ENCODE peak calls at places on chromosomes 13 and 19, in four cellular contexts. One of them, this sample, is unnamed.

GRCh38 chr19:11552666-11553372 is 6.2 kb downstream of the ELOF1 start:
- DNase-seq in neural progenitor cell: no peak
- DNase-seq in fibroblast of lung: no peak
- DNase-seq in HCT116: no peak
- DNase-seq in this sample: no peak

GRCh38 chr13:29886446-29886845 is 36.0 kb upstream of the UBL3 start:
- DNase-seq in neural progenitor cell: no peak
- DNase-seq in fibroblast of lung: no peak
- DNase-seq in HCT116: no peak
- DNase-seq in this sample: no peak

GRCh38 chr19:6298413-6298812 is 18.6 kb upstream of the MLLT1 start:
- DNase-seq in fibroblast of lung: no peak
- DNase-seq in neural progenitor cell: no peak
- DNase-seq in HCT116: no peak
- DNase-seq in this sample: no peak

GRCh38 chr19:15934332-15935078 is at the start of gene CYP4F11:
- DNase-seq in neural progenitor cell: no peak
- DNase-seq in fibroblast of lung: no peak
- DNase-seq in HCT116: peak
- DNase-seq in this sample: no peak

GRCh38 chr19:41131186-41131585 is 17.0 kb downstream of the CYP2F1 start:
- DNase-seq in neural progenitor cell: peak
- DNase-seq in fibroblast of lung: no peak
- DNase-seq in HCT116: no peak
- DNase-seq in this sample: no peak

GRCh38 chr13:28415994-28416411 is 78.9 kb downstream of the FLT1 start:
- DNase-seq in neural progenitor cell: no peak
- DNase-seq in fibroblast of lung: no peak
- DNase-seq in HCT116: peak
- DNase-seq in this sample: no peak

GRCh38 chr19:11767633-11768133 is 883 bp downstream of the ZNF441 start:
- DNase-seq in HCT116: no peak
- DNase-seq in fibroblast of lung: peak
- DNase-seq in neural progenitor cell: peak
- DNase-seq in this sample: peak

GRCh38 chr13:98824376-98825160 is 72.1 kb upstream of the SLC15A1 start:
- DNase-seq in HCT116: no peak
- DNase-seq in neural progenitor cell: no peak
- DNase-seq in fibroblast of lung: no peak
- DNase-seq in this sample: no peak

GRCh38 chr13:112897956-112898785 is 70.8 kb upstream of the MCF2L start:
- DNase-seq in HCT116: no peak
- DNase-seq in neural progenitor cell: no peak
- DNase-seq in fibroblast of lung: no peak
- DNase-seq in this sample: no peak

GRCh38 chr13:21176982-21177284 is 475 bp downstream of the MRPL57 start:
- DNase-seq in neural progenitor cell: no peak
- DNase-seq in HCT116: no peak
- DNase-seq in fibroblast of lung: no peak
- DNase-seq in this sample: no peak

GRCh38 chr13:113109151-113110047 is 3.8 kb downstream of the F7 start:
- DNase-seq in neural progenitor cell: no peak
- DNase-seq in HCT116: no peak
- DNase-seq in fibroblast of lung: no peak
- DNase-seq in this sample: no peak

GRCh38 chr13:29959621-29960020 is 109.2 kb upstream of the UBL3 start:
- DNase-seq in neural progenitor cell: peak
- DNase-seq in fibroblast of lung: no peak
- DNase-seq in HCT116: no peak
- DNase-seq in this sample: no peak

GRCh38 chr19:2328401-2329161 is at the start of the genes LSM7 and SPPL2B:
- DNase-seq in neural progenitor cell: peak
- DNase-seq in HCT116: peak
- DNase-seq in fibroblast of lung: peak
- DNase-seq in this sample: peak

GRCh38 chr19:19538077-19538764 is at the start of gene CILP2:
- DNase-seq in fibroblast of lung: no peak
- DNase-seq in neural progenitor cell: peak
- DNase-seq in HCT116: no peak
- DNase-seq in this sample: peak

GRCh38 chr19:29645491-29645867 is 19.8 kb upstream of the PLEKHF1 start:
- DNase-seq in HCT116: no peak
- DNase-seq in fibroblast of lung: no peak
- DNase-seq in neural progenitor cell: no peak
- DNase-seq in this sample: no peak

GRCh38 chr13:33494596-33495214 is 209.2 kb upstream of the STARD13 start:
- DNase-seq in HCT116: peak
- DNase-seq in neural progenitor cell: no peak
- DNase-seq in fibroblast of lung: peak
- DNase-seq in this sample: peak

GRCh38 chr13:107258599-107259187 is 690.8 kb upstream of the ARGLU1 start:
- DNase-seq in neural progenitor cell: no peak
- DNase-seq in HCT116: no peak
- DNase-seq in fibroblast of lung: peak
- DNase-seq in this sample: no peak

GRCh38 chr19:54449701-54450069 is 686 bp downstream of the LENG8 start:
- DNase-seq in fibroblast of lung: peak
- DNase-seq in neural progenitor cell: no peak
- DNase-seq in HCT116: no peak
- DNase-seq in this sample: peak

GRCh38 chr13:43267916-43268315 is 244.5 kb downstream of the DNAJC15 start:
- DNase-seq in fibroblast of lung: no peak
- DNase-seq in neural progenitor cell: no peak
- DNase-seq in HCT116: no peak
- DNase-seq in this sample: no peak

GRCh38 chr19:29260477-29261317 is 47.7 kb upstream of the UQCRFS1 start:
- DNase-seq in HCT116: peak
- DNase-seq in neural progenitor cell: peak
- DNase-seq in fibroblast of lung: no peak
- DNase-seq in this sample: peak

GRCh38 chr13:65724261-65724660 is 1505.9 kb downstream of the PCDH9 start:
- DNase-seq in fibroblast of lung: peak
- DNase-seq in neural progenitor cell: no peak
- DNase-seq in HCT116: no peak
- DNase-seq in this sample: no peak

GRCh38 chr19:12867120-12868099 is 13.8 kb downstream of the DNASE2 start:
- DNase-seq in HCT116: no peak
- DNase-seq in fibroblast of lung: peak
- DNase-seq in neural progenitor cell: peak
- DNase-seq in this sample: peak

GRCh38 chr13:57630661-57631606 is 610 bp upstream of the PCDH17 start:
- DNase-seq in HCT116: no peak
- DNase-seq in fibroblast of lung: peak
- DNase-seq in neural progenitor cell: peak
- DNase-seq in this sample: peak

GRCh38 chr13:45500492-45501174 is 35.9 kb downstream of the COG3 start:
- DNase-seq in HCT116: peak
- DNase-seq in neural progenitor cell: no peak
- DNase-seq in fibroblast of lung: peak
- DNase-seq in this sample: no peak

GRCh38 chr13:40422588-40423235 is 243.7 kb downstream of the FOXO1 start:
- DNase-seq in neural progenitor cell: no peak
- DNase-seq in HCT116: no peak
- DNase-seq in fibroblast of lung: no peak
- DNase-seq in this sample: no peak

GRCh38 chr13:106151056-106151699 is 384.3 kb downstream of the EFNB2 start:
- DNase-seq in HCT116: peak
- DNase-seq in neural progenitor cell: peak
- DNase-seq in fibroblast of lung: peak
- DNase-seq in this sample: peak

GRCh38 chr13:59261928-59262488 is 901.7 kb downstream of the DIAPH3 start:
- DNase-seq in fibroblast of lung: no peak
- DNase-seq in neural progenitor cell: peak
- DNase-seq in HCT116: no peak
- DNase-seq in this sample: peak

GRCh38 chr19:39262496-39262895 is 5.7 kb upstream of the IFNL2 start:
- DNase-seq in neural progenitor cell: no peak
- DNase-seq in HCT116: no peak
- DNase-seq in fibroblast of lung: no peak
- DNase-seq in this sample: no peak
- TF ChIP-seq EZH2 in neural progenitor cell: no peak
- TF ChIP-seq EZH2 in HCT116: no peak
- TF ChIP-seq EZH2 in fibroblast of lung: no peak
- TF ChIP-seq EZH2 in this sample: peak

GRCh38 chr19:7482584-7483439 is 6.0 kb downstream of the PEX11G start:
- DNase-seq in fibroblast of lung: no peak
- DNase-seq in HCT116: peak
- DNase-seq in neural progenitor cell: peak
- DNase-seq in this sample: peak
- H3K4me2 ChIP-seq in fibroblast of lung: no peak
- H3K4me2 ChIP-seq in HCT116: peak
- H3K4me2 ChIP-seq in neural progenitor cell: peak
- H3K4me2 ChIP-seq in this sample: peak

GRCh38 chr13:87698268-87698667 is 27.1 kb downstream of the SLITRK5 start:
- DNase-seq in fibroblast of lung: no peak
- DNase-seq in HCT116: no peak
- DNase-seq in neural progenitor cell: no peak
- DNase-seq in this sample: no peak
- H2AFZ ChIP-seq in fibroblast of lung: no peak
- H2AFZ ChIP-seq in HCT116: no peak
- H2AFZ ChIP-seq in neural progenitor cell: no peak
- H2AFZ ChIP-seq in this sample: no peak

GRCh38 chr13:94382960-94383359 is 96.5 kb downstream of the DCT start:
- DNase-seq in HCT116: no peak
- DNase-seq in fibroblast of lung: no peak
- DNase-seq in neural progenitor cell: no peak
- DNase-seq in this sample: no peak
- TF ChIP-seq EZH2 in HCT116: no peak
- TF ChIP-seq EZH2 in fibroblast of lung: no peak
- TF ChIP-seq EZH2 in neural progenitor cell: no peak
- TF ChIP-seq EZH2 in this sample: no peak